ENCODE peak calls at places on chromosomes 7 and 10, in five cellular contexts. Z is stomach, D is lower lobe of right lung, J is H1, H is SK-N-SH. N is an unnamed sample.
A peak's percentile ranks its signal among the peaks of the same experiment; 100 is the strongest.

GRCh38 chr7:30842542-30843451 is 68.9 kb upstream of the AQP1 start:
- DNase-seq in Z (no peak), D (peak; percentile 72), J (no peak), H (no peak), N (no peak)

GRCh38 chr7:140570120-140570519 is 70.5 kb downstream of the DENND2A start:
- DNase-seq in Z (no peak), D (no peak), J (no peak), H (no peak), N (no peak)

GRCh38 chr7:150941983-150942590 is 36.0 kb downstream of the KCNH2 start:
- DNase-seq in Z (no peak), D (peak; percentile 58), J (no peak), H (peak; percentile 71), N (no peak)

GRCh38 chr7:157978766-157979165 is 608.9 kb downstream of the PTPRN2 start:
- DNase-seq in Z (no peak), D (no peak), J (no peak), H (no peak), N (no peak)

GRCh38 chr10:2122431-2123124 is 385.3 kb upstream of the ADARB2 start:
- DNase-seq in Z (no peak), D (no peak), J (no peak), H (no peak), N (no peak)

GRCh38 chr10:44132361-44133289 is 252.3 kb downstream of the CXCL12 start:
- DNase-seq in Z (no peak), D (no peak), J (no peak), H (no peak), N (no peak)

GRCh38 chr10:8359467-8359866 is 305.0 kb downstream of the GATA3 start:
- DNase-seq in Z (no peak), D (no peak), J (no peak), H (no peak), N (peak; percentile 35)

GRCh38 chr10:131748831-131749766 is 151.7 kb upstream of the PPP2R2D start:
- DNase-seq in Z (no peak), D (no peak), J (no peak), H (no peak), N (no peak)

GRCh38 chr7:135981958-135982646 is 4.9 kb upstream of the MTPN start:
- DNase-seq in Z (no peak), D (no peak), J (no peak), H (no peak), N (no peak)

GRCh38 chr7:119377-120163 is 72.8 kb upstream of the FAM20C start:
- DNase-seq in Z (no peak), D (peak; percentile 82), J (no peak), H (no peak), N (peak; percentile 82)

GRCh38 chr7:140724706-140725105 is 28.2 kb downstream of the NDUFB2 start:
- DNase-seq in Z (no peak), D (no peak), J (no peak), H (peak; percentile 15), N (no peak)

GRCh38 chr10:83871486-83872081 is 267.7 kb upstream of the GHITM start:
- DNase-seq in Z (peak; percentile 73), D (peak; percentile 63), J (peak; percentile 39), H (peak; percentile 69), N (peak; percentile 42)

GRCh38 chr7:12066004-12066403 is 145.1 kb upstream of the TMEM106B start:
- DNase-seq in Z (no peak), D (no peak), J (no peak), H (no peak), N (no peak)

GRCh38 chr7:82441916-82442478 is 1.6 kb downstream of the CACNA2D1 start:
- DNase-seq in Z (no peak), D (no peak), J (no peak), H (peak; percentile 23), N (no peak)

GRCh38 chr10:27620425-27621397 is 116.6 kb downstream of the RAB18 start:
- DNase-seq in Z (no peak), D (no peak), J (no peak), H (no peak), N (no peak)

GRCh38 chr10:71216751-71217265 is 4.4 kb downstream of the UNC5B start:
- DNase-seq in Z (peak; percentile 23), D (no peak), J (no peak), H (peak; percentile 70), N (no peak)

GRCh38 chr7:17474724-17475344 is 176.4 kb downstream of the AHR start:
- DNase-seq in Z (no peak), D (no peak), J (no peak), H (peak; percentile 35), N (no peak)

GRCh38 chr10:91745086-91745831 is 53.0 kb upstream of the TNKS2 start:
- DNase-seq in Z (peak; percentile 39), D (no peak), J (peak; percentile 61), H (no peak), N (no peak)

GRCh38 chr7:17501461-17502208 is 203.2 kb downstream of the AHR start:
- DNase-seq in Z (no peak), D (no peak), J (no peak), H (no peak), N (no peak)

GRCh38 chr7:34096777-34097176 is 191.4 kb downstream of the BMPER start:
- DNase-seq in Z (no peak), D (no peak), J (no peak), H (no peak), N (no peak)

GRCh38 chr7:64877714-64878610 is 25.1 kb upstream of the ZNF273 start:
- DNase-seq in Z (peak; percentile 20), D (no peak), J (no peak), H (peak; percentile 37), N (no peak)

GRCh38 chr7:42913591-42913990 is 1.7 kb upstream of the C7orf25 start:
- DNase-seq in Z (no peak), D (no peak), J (no peak), H (no peak), N (no peak)

GRCh38 chr10:67629461-67629971 is 66.5 kb downstream of the CTNNA3 start:
- DNase-seq in Z (no peak), D (no peak), J (no peak), H (no peak), N (no peak)

GRCh38 chr10:101161494-101162299 is 30.6 kb downstream of the TLX1 start:
- DNase-seq in Z (peak; percentile 71), D (peak; percentile 70), J (peak; percentile 77), H (peak; percentile 77), N (peak; percentile 68)
- H3K4me3 ChIP-seq in Z (peak overlapping the region; percentile 25), D (peak overlapping the region; percentile 30), J (peak overlapping the region; percentile 48), H (peak overlapping the region; percentile 48), N (no peak overlapping the region)

DNA sequence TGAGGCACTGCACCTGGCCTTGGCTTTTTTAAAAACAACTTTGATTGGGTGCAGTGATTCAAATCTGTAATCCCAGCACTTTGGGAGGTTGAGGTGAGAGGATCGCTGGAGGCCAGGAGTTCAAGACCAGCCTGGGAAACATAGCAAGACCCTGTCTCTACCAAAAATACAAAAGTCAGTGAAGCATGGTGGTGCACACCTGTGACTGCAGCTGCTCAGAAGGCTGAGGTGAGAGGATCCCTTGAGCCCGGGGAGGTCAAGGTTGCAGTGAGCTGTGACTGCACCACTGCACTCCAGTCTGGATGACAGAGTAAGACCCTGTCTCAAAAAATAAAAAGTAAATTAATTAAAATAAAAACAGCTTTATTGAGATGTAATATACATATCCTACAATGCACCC is 84.9 kb downstream of the NPTX2 start:
- DNase-seq in Z (no peak), D (no peak), J (no peak), H (no peak), N (no peak)
- H3K4me1 ChIP-seq in Z (no peaks in the 10 kb centered on the region), D (no peaks in the 10 kb centered on the region), J (no peaks in the 10 kb centered on the region), H (no peaks in the 10 kb centered on the region), N (no peaks in the 10 kb centered on the region)

GRCh38 chr7:143390098-143390772 is 9.1 kb downstream of the ZYX start:
- DNase-seq in Z (no peak), D (no peak), J (no peak), H (no peak), N (no peak)
- H3K36me3 ChIP-seq in Z (peaks cover 70% of the 10 kb centered on the region), D (peaks cover 55% of the 10 kb centered on the region), J (peaks cover 76% of the 10 kb centered on the region), H (peaks cover 60% of the 10 kb centered on the region), N (peaks cover 73% of the 10 kb centered on the region)

GRCh38 chr10:63887026-63887589 is 365.9 kb downstream of the REEP3 start:
- DNase-seq in Z (no peak), D (no peak), J (peak; percentile 61), H (no peak), N (no peak)
- H3K4me3 ChIP-seq in Z (no peak overlapping the region), D (no peak overlapping the region), J (no peak overlapping the region), H (no peak overlapping the region), N (no peak overlapping the region)

DNA sequence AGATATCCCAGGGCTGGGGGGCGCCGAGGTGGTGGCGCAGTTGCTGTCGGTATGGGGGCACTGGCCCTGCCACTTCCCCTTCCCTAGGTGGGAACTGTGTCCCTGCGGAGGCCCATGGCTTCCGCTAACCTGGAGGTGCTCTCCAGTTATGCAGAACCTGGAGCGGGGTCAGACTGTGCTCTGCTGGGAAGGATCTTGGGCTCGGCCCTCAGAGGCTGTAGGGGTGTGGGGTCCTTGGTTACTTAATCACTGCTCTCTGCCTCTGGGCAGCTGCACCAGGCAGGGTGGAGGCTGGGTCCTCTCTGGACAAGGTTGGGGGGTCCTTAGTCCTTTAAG is 2.4 kb downstream of the BRI3 start:
- DNase-seq in Z (no peak), D (peak; percentile 59), J (no peak), H (no peak), N (no peak)
- H3K4me1 ChIP-seq in Z (peaks cover 89% of the 10 kb centered on the region), D (peaks cover 67% of the 10 kb centered on the region), J (peaks cover 11% of the 10 kb centered on the region), H (peaks cover 35% of the 10 kb centered on the region), N (peaks cover 41% of the 10 kb centered on the region)

DNA sequence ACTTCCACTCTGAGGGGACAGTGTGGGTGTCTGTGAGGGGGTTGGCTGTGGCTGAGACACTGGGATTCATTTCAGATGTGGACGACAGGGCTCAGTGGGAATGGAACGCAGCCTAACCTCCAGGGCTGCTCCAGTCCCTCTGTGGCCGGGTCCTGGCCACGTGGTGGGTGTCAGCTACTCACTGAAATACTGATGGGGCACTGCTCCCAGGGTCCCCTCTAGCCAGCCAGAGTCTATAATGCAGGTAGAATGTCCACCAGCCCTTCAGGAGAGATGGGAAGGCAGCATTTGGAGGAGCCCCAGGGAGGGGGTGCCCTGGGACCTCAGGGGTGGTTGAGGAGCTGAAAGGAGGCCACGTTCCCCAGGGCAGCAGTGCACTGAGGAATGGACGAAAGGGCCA is 87.2 kb upstream of the LANCL2 start:
- DNase-seq in Z (no peak), D (no peak), J (no peak), H (no peak), N (no peak)
- H3K36me3 ChIP-seq in Z (no peaks in the 10 kb centered on the region), D (no peaks in the 10 kb centered on the region), J (no peaks in the 10 kb centered on the region), H (no peaks in the 10 kb centered on the region), N (no peaks in the 10 kb centered on the region)

DNA sequence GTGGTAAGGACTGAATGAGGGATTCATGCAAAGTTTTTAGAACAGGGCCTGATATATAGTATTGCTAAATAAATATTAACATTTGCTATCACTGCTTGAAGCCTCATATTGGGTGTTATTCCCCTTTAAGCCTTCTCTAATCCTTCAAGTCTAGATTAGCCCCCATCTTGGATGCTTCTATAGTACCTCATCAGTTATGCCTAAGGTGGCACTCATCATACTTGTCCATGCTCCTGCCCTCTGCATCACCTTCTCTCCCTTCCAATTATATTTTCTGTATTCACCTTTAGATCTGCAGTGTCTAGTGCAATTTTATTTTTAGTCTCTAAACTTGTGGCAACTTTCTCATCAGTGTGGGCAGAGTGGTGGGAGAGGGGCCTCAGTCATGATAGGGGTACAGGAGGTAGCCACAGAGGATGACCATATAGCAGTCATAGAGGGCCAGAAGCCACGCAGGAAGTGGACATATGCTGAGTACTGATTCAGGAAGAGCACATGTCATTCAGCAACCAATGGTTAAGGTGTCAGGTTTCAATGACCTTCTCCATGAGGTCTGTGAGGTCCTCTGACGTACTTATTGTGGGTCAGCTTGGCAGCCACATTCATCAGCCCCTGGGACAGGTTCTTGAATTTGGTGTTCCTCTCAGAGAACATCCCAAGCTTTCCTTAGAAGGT is 2.5 kb downstream of the ENTPD1 start:
- DNase-seq in Z (no peak), D (no peak), J (no peak), H (no peak), N (no peak)
- H3K4me3 ChIP-seq in Z (peak overlapping the region; percentile 40), D (peak overlapping the region; percentile 52), J (no peak overlapping the region), H (no peak overlapping the region), N (no peak overlapping the region)